ENCODE peak calls at places on chromosomes 3 and 15, in eight cellular contexts. K is left cardiac atrium; N is stimulated activated naive CD4-positive, alpha-beta T cell treated with Interleukin-2 at 50 U/mL for 16 hours; R is progenitor cell of endocrine pancreas; A is foreskin fibroblast; B is GM23248; T is activated naive CD8-positive, alpha-beta T cell treated with anti-CD3 and anti-CD28 coated beads, Interleukin-2, amount 50 U/mL, for 24 hours; U is right atrium auricular region. I is an unnamed sample.

GRCh38 chr3:190696777-190697501 is 165.6 kb downstream of the GMNC start:
- DNase-seq in K (no peak), N (no peak), R (no peak), A (peak; percentile 10), T (no peak), U (no peak), B (peak; percentile 75), I (no peak)

GRCh38 chr3:192183109-192183508 is 544.2 kb downstream of the FGF12 start:
- DNase-seq in U (no peak), A (no peak), K (no peak), R (no peak), B (no peak), N (no peak), T (no peak), I (no peak)

GRCh38 chr15:50340431-50340830 is 14.6 kb downstream of the GABPB1 start:
- DNase-seq in B (no peak), K (no peak), N (no peak), R (no peak), T (no peak), U (no peak), A (no peak), I (no peak)

GRCh38 chr15:98800437-98801233 is 152.3 kb downstream of the IGF1R start:
- DNase-seq in N (no peak), R (peak; percentile 25), U (peak; percentile 70), K (peak; percentile 72), A (peak; percentile 77), B (peak; percentile 88), T (no peak), I (no peak)

GRCh38 chr15:63403254-63403945 is 21.8 kb upstream of the CA12 start:
- DNase-seq in A (no peak), K (no peak), N (no peak), T (no peak), R (no peak), U (no peak), B (peak; percentile 16), I (no peak)

GRCh38 chr15:77798151-77798550 is 165.4 kb upstream of the LINGO1 start:
- DNase-seq in B (no peak), U (no peak), N (no peak), K (no peak), R (no peak), T (no peak), A (no peak), I (no peak)

GRCh38 chr3:29693863-29694262 is 413.0 kb downstream of the RBMS3 start:
- DNase-seq in U (no peak), R (no peak), N (no peak), B (peak; percentile 79), A (peak; percentile 85), K (no peak), T (no peak), I (no peak)

GRCh38 chr15:91852741-91853500 is 587 bp upstream of the SLCO3A1 start:
- DNase-seq in R (peak; percentile 57), T (peak; percentile 74), K (peak; percentile 84), B (peak; percentile 86), N (peak; percentile 63), A (peak; percentile 9), U (peak; percentile 85), I (peak; percentile 78)

GRCh38 chr15:60471314-60471713 is 7.6 kb downstream of the ICE2 start:
- DNase-seq in N (no peak), A (no peak), R (no peak), T (no peak), B (peak; percentile 33), K (no peak), U (no peak), I (no peak)

GRCh38 chr3:23669541-23670255 is 136.1 kb upstream of the UBE2E1 start:
- DNase-seq in T (no peak), K (no peak), N (no peak), A (no peak), R (no peak), U (no peak), B (no peak), I (no peak)

GRCh38 chr3:13500133-13500885 is 20.2 kb downstream of the HDAC11 start:
- DNase-seq in K (no peak), R (no peak), A (no peak), T (peak; percentile 32), N (no peak), B (peak; percentile 54), U (no peak), I (no peak)

GRCh38 chr3:125154800-125155269 is 57.7 kb downstream of the SLC12A8 start:
- DNase-seq in R (no peak), K (no peak), B (no peak), U (no peak), A (no peak), T (peak; percentile 54), N (peak; percentile 43), I (peak; percentile 16)

GRCh38 chr3:46756642-46757041 is 39.0 kb upstream of the PRSS50 start:
- DNase-seq in B (no peak), A (no peak), R (no peak), U (no peak), K (no peak), N (no peak), T (no peak), I (no peak)

GRCh38 chr15:54604963-54605362 is 591.8 kb downstream of the RSL24D1 start:
- DNase-seq in K (no peak), N (no peak), T (no peak), B (no peak), R (no peak), U (no peak), A (no peak), I (no peak)

GRCh38 chr3:190853464-190853863 is 9.0 kb downstream of the GMNC start:
- DNase-seq in R (no peak), K (no peak), T (no peak), N (no peak), B (no peak), A (no peak), U (no peak), I (no peak)

GRCh38 chr3:56799251-56799882 is 2.4 kb downstream of the ARHGEF3 start:
- DNase-seq in K (no peak), B (peak; percentile 65), N (no peak), A (no peak), T (no peak), U (no peak), R (no peak), I (peak; percentile 78)